ENCODE peak calls at places on chromosomes 11 and 22, in ten cellular contexts. One of them, this sample, is unnamed.

GRCh38 chr11:76280882-76281557 is 74.7 kb upstream of the WNT11 start:
- DNase-seq in RKO: no peak
- DNase-seq in mammary epithelial cell: no peak
- DNase-seq in uterus: no peak
- DNase-seq in NAMALWA: no peak
- DNase-seq in effector CD4-positive, alpha-beta T cell: no peak
- DNase-seq in activated T-helper 1 cell treated with anti-CD3 and anti-CD28 coated beads, Interleukin-12 subunit alpha, Interleukin-12 subunit beta, Interleukin-2, Interleukin-4 antibody, amounts not matched to agents 30 ng/mL and 10 ng/mL and 1 ng/mL, durations not matched to agents 14 hours and 24 hours and 36 hours: no peak
- DNase-seq in iris pigment epithelial cell: no peak
- DNase-seq in upper lobe of right lung: no peak
- DNase-seq in M059J: no peak
- DNase-seq in this sample: no peak

GRCh38 chr11:8249482-8249881 is 14.2 kb downstream of the LMO1 start:
- DNase-seq in RKO: no peak
- DNase-seq in mammary epithelial cell: no peak
- DNase-seq in uterus: no peak
- DNase-seq in NAMALWA: no peak
- DNase-seq in effector CD4-positive, alpha-beta T cell: no peak
- DNase-seq in activated T-helper 1 cell treated with anti-CD3 and anti-CD28 coated beads, Interleukin-12 subunit alpha, Interleukin-12 subunit beta, Interleukin-2, Interleukin-4 antibody, amounts not matched to agents 30 ng/mL and 10 ng/mL and 1 ng/mL, durations not matched to agents 14 hours and 24 hours and 36 hours: no peak
- DNase-seq in iris pigment epithelial cell: no peak
- DNase-seq in upper lobe of right lung: peak; percentile 31
- DNase-seq in M059J: no peak
- DNase-seq in this sample: no peak

GRCh38 chr11:31414338-31414737 is 44.7 kb downstream of the DNAJC24 start:
- DNase-seq in RKO: no peak
- DNase-seq in mammary epithelial cell: peak; percentile 51
- DNase-seq in uterus: no peak
- DNase-seq in NAMALWA: no peak
- DNase-seq in effector CD4-positive, alpha-beta T cell: no peak
- DNase-seq in activated T-helper 1 cell treated with anti-CD3 and anti-CD28 coated beads, Interleukin-12 subunit alpha, Interleukin-12 subunit beta, Interleukin-2, Interleukin-4 antibody, amounts not matched to agents 30 ng/mL and 10 ng/mL and 1 ng/mL, durations not matched to agents 14 hours and 24 hours and 36 hours: no peak
- DNase-seq in iris pigment epithelial cell: no peak
- DNase-seq in upper lobe of right lung: no peak
- DNase-seq in M059J: peak; percentile 89
- DNase-seq in this sample: peak; percentile 60

GRCh38 chr11:78967811-78968210 is 393.1 kb upstream of the NARS2 start:
- DNase-seq in RKO: no peak
- DNase-seq in mammary epithelial cell: no peak
- DNase-seq in uterus: no peak
- DNase-seq in NAMALWA: no peak
- DNase-seq in effector CD4-positive, alpha-beta T cell: no peak
- DNase-seq in activated T-helper 1 cell treated with anti-CD3 and anti-CD28 coated beads, Interleukin-12 subunit alpha, Interleukin-12 subunit beta, Interleukin-2, Interleukin-4 antibody, amounts not matched to agents 30 ng/mL and 10 ng/mL and 1 ng/mL, durations not matched to agents 14 hours and 24 hours and 36 hours: no peak
- DNase-seq in iris pigment epithelial cell: no peak
- DNase-seq in upper lobe of right lung: no peak
- DNase-seq in M059J: no peak
- DNase-seq in this sample: no peak

GRCh38 chr11:62433553-62434301 is 14.9 kb downstream of the SCGB1A1 start:
- DNase-seq in RKO: no peak
- DNase-seq in mammary epithelial cell: no peak
- DNase-seq in uterus: no peak
- DNase-seq in NAMALWA: no peak
- DNase-seq in effector CD4-positive, alpha-beta T cell: no peak
- DNase-seq in activated T-helper 1 cell treated with anti-CD3 and anti-CD28 coated beads, Interleukin-12 subunit alpha, Interleukin-12 subunit beta, Interleukin-2, Interleukin-4 antibody, amounts not matched to agents 30 ng/mL and 10 ng/mL and 1 ng/mL, durations not matched to agents 14 hours and 24 hours and 36 hours: no peak
- DNase-seq in iris pigment epithelial cell: no peak
- DNase-seq in upper lobe of right lung: no peak
- DNase-seq in M059J: peak; percentile 21
- DNase-seq in this sample: no peak

GRCh38 chr11:60251485-60252207 is 8.7 kb upstream of the MS4A4E start:
- DNase-seq in RKO: peak; percentile 55
- DNase-seq in mammary epithelial cell: peak; percentile 34
- DNase-seq in uterus: no peak
- DNase-seq in NAMALWA: peak; percentile 58
- DNase-seq in effector CD4-positive, alpha-beta T cell: no peak
- DNase-seq in activated T-helper 1 cell treated with anti-CD3 and anti-CD28 coated beads, Interleukin-12 subunit alpha, Interleukin-12 subunit beta, Interleukin-2, Interleukin-4 antibody, amounts not matched to agents 30 ng/mL and 10 ng/mL and 1 ng/mL, durations not matched to agents 14 hours and 24 hours and 36 hours: no peak
- DNase-seq in iris pigment epithelial cell: peak; percentile 24
- DNase-seq in upper lobe of right lung: no peak
- DNase-seq in M059J: peak; percentile 49
- DNase-seq in this sample: no peak

GRCh38 chr11:6646631-6647281 is 8.9 kb downstream of the DCHS1 start:
- DNase-seq in RKO: no peak
- DNase-seq in mammary epithelial cell: no peak
- DNase-seq in uterus: peak; percentile 79
- DNase-seq in NAMALWA: peak; percentile 49
- DNase-seq in effector CD4-positive, alpha-beta T cell: no peak
- DNase-seq in activated T-helper 1 cell treated with anti-CD3 and anti-CD28 coated beads, Interleukin-12 subunit alpha, Interleukin-12 subunit beta, Interleukin-2, Interleukin-4 antibody, amounts not matched to agents 30 ng/mL and 10 ng/mL and 1 ng/mL, durations not matched to agents 14 hours and 24 hours and 36 hours: no peak
- DNase-seq in iris pigment epithelial cell: peak; percentile 15
- DNase-seq in upper lobe of right lung: no peak
- DNase-seq in M059J: no peak
- DNase-seq in this sample: no peak

GRCh38 chr11:93020248-93021088 is 51.0 kb downstream of the MTNR1B start:
- DNase-seq in RKO: peak; percentile 15
- DNase-seq in mammary epithelial cell: peak; percentile 98
- DNase-seq in uterus: peak; percentile 20
- DNase-seq in NAMALWA: no peak
- DNase-seq in effector CD4-positive, alpha-beta T cell: no peak
- DNase-seq in activated T-helper 1 cell treated with anti-CD3 and anti-CD28 coated beads, Interleukin-12 subunit alpha, Interleukin-12 subunit beta, Interleukin-2, Interleukin-4 antibody, amounts not matched to agents 30 ng/mL and 10 ng/mL and 1 ng/mL, durations not matched to agents 14 hours and 24 hours and 36 hours: no peak
- DNase-seq in iris pigment epithelial cell: peak; percentile 72
- DNase-seq in upper lobe of right lung: no peak
- DNase-seq in M059J: peak; percentile 85
- DNase-seq in this sample: peak; percentile 71

GRCh38 chr11:118609380-118610219 is 2.2 kb downstream of the PHLDB1 start:
- DNase-seq in RKO: no peak
- DNase-seq in mammary epithelial cell: no peak
- DNase-seq in uterus: peak; percentile 30
- DNase-seq in NAMALWA: no peak
- DNase-seq in effector CD4-positive, alpha-beta T cell: no peak
- DNase-seq in activated T-helper 1 cell treated with anti-CD3 and anti-CD28 coated beads, Interleukin-12 subunit alpha, Interleukin-12 subunit beta, Interleukin-2, Interleukin-4 antibody, amounts not matched to agents 30 ng/mL and 10 ng/mL and 1 ng/mL, durations not matched to agents 14 hours and 24 hours and 36 hours: no peak
- DNase-seq in iris pigment epithelial cell: peak; percentile 44
- DNase-seq in upper lobe of right lung: no peak
- DNase-seq in M059J: no peak
- DNase-seq in this sample: no peak

GRCh38 chr22:49152146-49152929 is 675.3 kb downstream of the BRD1 start:
- DNase-seq in RKO: no peak
- DNase-seq in mammary epithelial cell: no peak
- DNase-seq in uterus: no peak
- DNase-seq in NAMALWA: no peak
- DNase-seq in effector CD4-positive, alpha-beta T cell: no peak
- DNase-seq in activated T-helper 1 cell treated with anti-CD3 and anti-CD28 coated beads, Interleukin-12 subunit alpha, Interleukin-12 subunit beta, Interleukin-2, Interleukin-4 antibody, amounts not matched to agents 30 ng/mL and 10 ng/mL and 1 ng/mL, durations not matched to agents 14 hours and 24 hours and 36 hours: no peak
- DNase-seq in iris pigment epithelial cell: no peak
- DNase-seq in upper lobe of right lung: peak; percentile 62
- DNase-seq in M059J: no peak
- DNase-seq in this sample: no peak

GRCh38 chr11:130891326-130891725 is 25.0 kb downstream of the SNX19 start:
- DNase-seq in RKO: no peak
- DNase-seq in mammary epithelial cell: no peak
- DNase-seq in uterus: no peak
- DNase-seq in NAMALWA: no peak
- DNase-seq in effector CD4-positive, alpha-beta T cell: no peak
- DNase-seq in activated T-helper 1 cell treated with anti-CD3 and anti-CD28 coated beads, Interleukin-12 subunit alpha, Interleukin-12 subunit beta, Interleukin-2, Interleukin-4 antibody, amounts not matched to agents 30 ng/mL and 10 ng/mL and 1 ng/mL, durations not matched to agents 14 hours and 24 hours and 36 hours: no peak
- DNase-seq in iris pigment epithelial cell: no peak
- DNase-seq in upper lobe of right lung: no peak
- DNase-seq in M059J: peak; percentile 17
- DNase-seq in this sample: no peak

GRCh38 chr11:16341853-16342252 is 14.5 kb downstream of the SOX6 start:
- DNase-seq in RKO: no peak
- DNase-seq in mammary epithelial cell: no peak
- DNase-seq in uterus: no peak
- DNase-seq in NAMALWA: no peak
- DNase-seq in effector CD4-positive, alpha-beta T cell: no peak
- DNase-seq in activated T-helper 1 cell treated with anti-CD3 and anti-CD28 coated beads, Interleukin-12 subunit alpha, Interleukin-12 subunit beta, Interleukin-2, Interleukin-4 antibody, amounts not matched to agents 30 ng/mL and 10 ng/mL and 1 ng/mL, durations not matched to agents 14 hours and 24 hours and 36 hours: no peak
- DNase-seq in iris pigment epithelial cell: no peak
- DNase-seq in upper lobe of right lung: no peak
- DNase-seq in M059J: no peak
- DNase-seq in this sample: no peak

GRCh38 chr11:72621008-72621610 is 53.1 kb downstream of the PDE2A start:
- DNase-seq in RKO: no peak
- DNase-seq in mammary epithelial cell: no peak
- DNase-seq in uterus: no peak
- DNase-seq in NAMALWA: no peak
- DNase-seq in effector CD4-positive, alpha-beta T cell: no peak
- DNase-seq in activated T-helper 1 cell treated with anti-CD3 and anti-CD28 coated beads, Interleukin-12 subunit alpha, Interleukin-12 subunit beta, Interleukin-2, Interleukin-4 antibody, amounts not matched to agents 30 ng/mL and 10 ng/mL and 1 ng/mL, durations not matched to agents 14 hours and 24 hours and 36 hours: no peak
- DNase-seq in iris pigment epithelial cell: no peak
- DNase-seq in upper lobe of right lung: no peak
- DNase-seq in M059J: no peak
- DNase-seq in this sample: no peak

GRCh38 chr11:96107143-96107829 is 183.4 kb upstream of the MTMR2 start:
- DNase-seq in RKO: no peak
- DNase-seq in mammary epithelial cell: no peak
- DNase-seq in uterus: no peak
- DNase-seq in NAMALWA: no peak
- DNase-seq in effector CD4-positive, alpha-beta T cell: no peak
- DNase-seq in activated T-helper 1 cell treated with anti-CD3 and anti-CD28 coated beads, Interleukin-12 subunit alpha, Interleukin-12 subunit beta, Interleukin-2, Interleukin-4 antibody, amounts not matched to agents 30 ng/mL and 10 ng/mL and 1 ng/mL, durations not matched to agents 14 hours and 24 hours and 36 hours: no peak
- DNase-seq in iris pigment epithelial cell: no peak
- DNase-seq in upper lobe of right lung: no peak
- DNase-seq in M059J: no peak
- DNase-seq in this sample: no peak

GRCh38 chr11:876550-876949 is 33.9 kb downstream of the TSPAN4 start:
- DNase-seq in RKO: no peak
- DNase-seq in mammary epithelial cell: no peak
- DNase-seq in uterus: no peak
- DNase-seq in NAMALWA: no peak
- DNase-seq in effector CD4-positive, alpha-beta T cell: no peak
- DNase-seq in activated T-helper 1 cell treated with anti-CD3 and anti-CD28 coated beads, Interleukin-12 subunit alpha, Interleukin-12 subunit beta, Interleukin-2, Interleukin-4 antibody, amounts not matched to agents 30 ng/mL and 10 ng/mL and 1 ng/mL, durations not matched to agents 14 hours and 24 hours and 36 hours: no peak
- DNase-seq in iris pigment epithelial cell: no peak
- DNase-seq in upper lobe of right lung: no peak
- DNase-seq in M059J: no peak
- DNase-seq in this sample: peak; percentile 24

GRCh38 chr11:14413307-14414072 is 54.5 kb upstream of the RRAS2 start:
- DNase-seq in RKO: peak; percentile 23
- DNase-seq in mammary epithelial cell: peak; percentile 48
- DNase-seq in uterus: peak; percentile 59
- DNase-seq in NAMALWA: peak; percentile 18
- DNase-seq in effector CD4-positive, alpha-beta T cell: no peak
- DNase-seq in activated T-helper 1 cell treated with anti-CD3 and anti-CD28 coated beads, Interleukin-12 subunit alpha, Interleukin-12 subunit beta, Interleukin-2, Interleukin-4 antibody, amounts not matched to agents 30 ng/mL and 10 ng/mL and 1 ng/mL, durations not matched to agents 14 hours and 24 hours and 36 hours: no peak
- DNase-seq in iris pigment epithelial cell: peak; percentile 87
- DNase-seq in upper lobe of right lung: no peak
- DNase-seq in M059J: peak; percentile 88
- DNase-seq in this sample: peak; percentile 39

GRCh38 chr22:20857838-20858614 is 585 bp downstream of the PI4KA start:
- DNase-seq in RKO: peak; percentile 80
- DNase-seq in mammary epithelial cell: peak; percentile 19
- DNase-seq in uterus: peak; percentile 91
- DNase-seq in NAMALWA: peak; percentile 79
- DNase-seq in effector CD4-positive, alpha-beta T cell: peak; percentile 75
- DNase-seq in activated T-helper 1 cell treated with anti-CD3 and anti-CD28 coated beads, Interleukin-12 subunit alpha, Interleukin-12 subunit beta, Interleukin-2, Interleukin-4 antibody, amounts not matched to agents 30 ng/mL and 10 ng/mL and 1 ng/mL, durations not matched to agents 14 hours and 24 hours and 36 hours: peak; percentile 79
- DNase-seq in iris pigment epithelial cell: peak; percentile 87
- DNase-seq in upper lobe of right lung: peak; percentile 95
- DNase-seq in M059J: peak; percentile 71
- DNase-seq in this sample: peak; percentile 71

GRCh38 chr22:19986410-19987341 is 29.9 kb downstream of the ARVCF start:
- DNase-seq in RKO: peak; percentile 79
- DNase-seq in mammary epithelial cell: peak; percentile 72
- DNase-seq in uterus: peak; percentile 78
- DNase-seq in NAMALWA: peak; percentile 72
- DNase-seq in effector CD4-positive, alpha-beta T cell: peak; percentile 39
- DNase-seq in activated T-helper 1 cell treated with anti-CD3 and anti-CD28 coated beads, Interleukin-12 subunit alpha, Interleukin-12 subunit beta, Interleukin-2, Interleukin-4 antibody, amounts not matched to agents 30 ng/mL and 10 ng/mL and 1 ng/mL, durations not matched to agents 14 hours and 24 hours and 36 hours: peak; percentile 66
- DNase-seq in iris pigment epithelial cell: peak; percentile 74
- DNase-seq in upper lobe of right lung: peak; percentile 91
- DNase-seq in M059J: peak; percentile 58
- DNase-seq in this sample: peak; percentile 84

GRCh38 chr22:32661296-32661695 is 140.2 kb upstream of the TIMP3 start:
- DNase-seq in RKO: no peak
- DNase-seq in mammary epithelial cell: peak; percentile 85
- DNase-seq in uterus: peak; percentile 62
- DNase-seq in NAMALWA: no peak
- DNase-seq in effector CD4-positive, alpha-beta T cell: no peak
- DNase-seq in activated T-helper 1 cell treated with anti-CD3 and anti-CD28 coated beads, Interleukin-12 subunit alpha, Interleukin-12 subunit beta, Interleukin-2, Interleukin-4 antibody, amounts not matched to agents 30 ng/mL and 10 ng/mL and 1 ng/mL, durations not matched to agents 14 hours and 24 hours and 36 hours: no peak
- DNase-seq in iris pigment epithelial cell: peak; percentile 77
- DNase-seq in upper lobe of right lung: no peak
- DNase-seq in M059J: peak; percentile 85
- DNase-seq in this sample: peak; percentile 43

GRCh38 chr11:77510095-77510494 is 36.2 kb upstream of the PAK1 start:
- DNase-seq in RKO: no peak
- DNase-seq in mammary epithelial cell: peak; percentile 84
- DNase-seq in uterus: no peak
- DNase-seq in NAMALWA: no peak
- DNase-seq in effector CD4-positive, alpha-beta T cell: no peak
- DNase-seq in activated T-helper 1 cell treated with anti-CD3 and anti-CD28 coated beads, Interleukin-12 subunit alpha, Interleukin-12 subunit beta, Interleukin-2, Interleukin-4 antibody, amounts not matched to agents 30 ng/mL and 10 ng/mL and 1 ng/mL, durations not matched to agents 14 hours and 24 hours and 36 hours: no peak
- DNase-seq in iris pigment epithelial cell: no peak
- DNase-seq in upper lobe of right lung: no peak
- DNase-seq in M059J: no peak
- DNase-seq in this sample: no peak

GRCh38 chr22:47620391-47620790 is 857.9 kb downstream of the TBC1D22A start:
- DNase-seq in RKO: no peak
- DNase-seq in mammary epithelial cell: no peak
- DNase-seq in uterus: no peak
- DNase-seq in NAMALWA: no peak
- DNase-seq in effector CD4-positive, alpha-beta T cell: no peak
- DNase-seq in activated T-helper 1 cell treated with anti-CD3 and anti-CD28 coated beads, Interleukin-12 subunit alpha, Interleukin-12 subunit beta, Interleukin-2, Interleukin-4 antibody, amounts not matched to agents 30 ng/mL and 10 ng/mL and 1 ng/mL, durations not matched to agents 14 hours and 24 hours and 36 hours: no peak
- DNase-seq in iris pigment epithelial cell: no peak
- DNase-seq in upper lobe of right lung: peak; percentile 53
- DNase-seq in M059J: no peak
- DNase-seq in this sample: no peak

GRCh38 chr11:45267660-45268340 is 18.3 kb downstream of the SYT13 start:
- DNase-seq in RKO: no peak
- DNase-seq in mammary epithelial cell: no peak
- DNase-seq in uterus: no peak
- DNase-seq in NAMALWA: no peak
- DNase-seq in effector CD4-positive, alpha-beta T cell: no peak
- DNase-seq in activated T-helper 1 cell treated with anti-CD3 and anti-CD28 coated beads, Interleukin-12 subunit alpha, Interleukin-12 subunit beta, Interleukin-2, Interleukin-4 antibody, amounts not matched to agents 30 ng/mL and 10 ng/mL and 1 ng/mL, durations not matched to agents 14 hours and 24 hours and 36 hours: no peak
- DNase-seq in iris pigment epithelial cell: no peak
- DNase-seq in upper lobe of right lung: no peak
- DNase-seq in M059J: peak; percentile 31
- DNase-seq in this sample: peak; percentile 82